ENCODE peak calls at places on chromosomes 7 and 10, in nine cellular contexts. D, Z, K, V, I, B, M, E and X are unnamed samples. For H3K36me3, the result is how much of the 10 kb centered on the place peaks cover.

GRCh38 chr7:6530626-6531491 is 20.4 kb downstream of the GRID2IP start:
- DNase-seq in D (no peak), Z (no peak), K (no peak), V (no peak), I (no peak), B (peak), M (peak), E (peak), X (no peak)

GRCh38 chr7:146956323-146956722 is 839.7 kb downstream of the CNTNAP2 start:
- DNase-seq in D (no peak), Z (no peak), K (no peak), V (no peak), I (no peak), B (no peak), M (no peak), E (no peak), X (no peak)

GRCh38 chr10:30422296-30422695 is 11.7 kb upstream of the MAP3K8 start:
- DNase-seq in D (no peak), Z (no peak), K (no peak), V (no peak), I (no peak), B (no peak), M (no peak), E (no peak), X (no peak)

GRCh38 chr10:83142074-83142563 is 997.2 kb upstream of the GHITM start:
- DNase-seq in D (no peak), Z (no peak), K (no peak), V (no peak), I (no peak), B (no peak), M (no peak), E (no peak), X (no peak)

GRCh38 chr10:80477813-80478212 is 23.7 kb downstream of the TSPAN14 start:
- DNase-seq in D (peak), Z (peak), K (peak), V (peak), I (no peak), B (no peak), M (no peak), E (no peak), X (no peak)

GRCh38 chr10:22854935-22855421 is 72.9 kb upstream of the ARMC3 start:
- DNase-seq in D (peak), Z (no peak), K (no peak), V (no peak), I (no peak), B (no peak), M (no peak), E (no peak), X (no peak)

GRCh38 chr7:93327006-93327633 is 95.0 kb downstream of the VPS50 start:
- DNase-seq in D (peak), Z (peak), K (peak), V (peak), I (no peak), B (no peak), M (no peak), E (no peak), X (no peak)

GRCh38 chr7:2523461-2523905 is 3.9 kb downstream of the LFNG start:
- DNase-seq in D (no peak), Z (no peak), K (no peak), V (no peak), I (no peak), B (no peak), M (no peak), E (peak), X (no peak)

GRCh38 chr10:24465899-24466615 is 257.1 kb downstream of the KIAA1217 start:
- DNase-seq in D (peak), Z (peak), K (peak), V (peak), I (no peak), B (peak), M (no peak), E (peak), X (no peak)

GRCh38 chr7:76069238-76069638 is 21.3 kb downstream of the MDH2 start:
- DNase-seq in D (peak), Z (peak), K (peak), V (peak), I (peak), B (no peak), M (peak), E (peak), X (peak)

GRCh38 chr7:33157311-33157710 is 27.9 kb downstream of the BBS9 start:
- DNase-seq in D (no peak), Z (peak), K (no peak), V (no peak), I (no peak), B (no peak), M (no peak), E (no peak), X (no peak)

GRCh38 chr10:53886325-53887300 is 914.4 kb downstream of the PCDH15 start:
- DNase-seq in D (no peak), Z (no peak), K (no peak), V (no peak), I (no peak), B (no peak), M (no peak), E (no peak), X (no peak)

GRCh38 chr7:116952640-116953371 is 495 bp upstream of the ST7 start:
- DNase-seq in D (peak), Z (peak), K (peak), V (no peak), I (no peak), B (no peak), M (peak), E (peak), X (peak)

DNA sequence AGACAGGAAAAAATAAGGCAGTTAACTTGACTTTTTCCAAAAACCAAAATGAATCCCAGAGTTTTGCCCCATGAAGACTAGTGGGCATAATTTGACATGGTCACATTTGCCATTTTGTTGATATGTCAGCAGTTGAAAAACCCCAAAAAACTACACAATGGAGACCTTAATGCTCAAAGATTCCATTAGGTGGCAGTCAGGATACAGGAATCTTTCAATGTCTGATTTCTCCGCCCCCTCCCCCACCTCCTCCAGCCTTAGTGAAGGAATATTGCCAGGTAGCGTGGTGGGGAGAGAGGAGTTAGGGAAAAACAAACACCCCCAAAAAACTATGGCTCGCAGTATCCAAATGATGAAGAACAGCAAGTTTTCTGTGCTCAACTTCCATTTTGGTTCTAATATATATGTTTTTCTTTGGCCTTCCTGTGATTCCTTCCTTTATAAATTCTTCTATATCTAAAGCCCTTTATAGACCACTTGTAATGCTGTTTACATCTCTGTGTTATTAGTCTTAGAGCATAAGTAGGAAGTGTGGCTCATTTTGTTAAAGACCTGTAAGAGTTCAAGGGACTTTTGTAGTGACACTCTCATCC is 6.7 kb upstream of the SMNDC1 start:
- DNase-seq in D (peak), Z (peak), K (peak), V (no peak), I (peak), B (no peak), M (peak), E (peak), X (no peak)
- H3K4me3 ChIP-seq in D (no peak), Z (no peak), K (no peak), V (no peak), I (no peak), B (no peak), M (no peak), E (no peak), X (no peak)

GRCh38 chr7:98955992-98956391 is 77.7 kb downstream of the TRRAP start:
- DNase-seq in D (no peak), Z (no peak), K (no peak), V (no peak), I (no peak), B (no peak), M (no peak), E (no peak), X (no peak)
- H3K36me3 ChIP-seq in D (half or more), Z (half or more), K (half or more), V (under half), I (under half), B (half or more), M (half or more), E (under half), X (half or more)

GRCh38 chr7:141441837-141442627 is 109.2 kb upstream of the AGK start:
- DNase-seq in D (no peak), Z (no peak), K (no peak), V (no peak), I (no peak), B (no peak), M (no peak), E (no peak), X (no peak)
- H3K4me3 ChIP-seq in D (no peak), Z (no peak), K (no peak), V (no peak), I (no peak), B (no peak), M (no peak), E (no peak), X (no peak)

DNA sequence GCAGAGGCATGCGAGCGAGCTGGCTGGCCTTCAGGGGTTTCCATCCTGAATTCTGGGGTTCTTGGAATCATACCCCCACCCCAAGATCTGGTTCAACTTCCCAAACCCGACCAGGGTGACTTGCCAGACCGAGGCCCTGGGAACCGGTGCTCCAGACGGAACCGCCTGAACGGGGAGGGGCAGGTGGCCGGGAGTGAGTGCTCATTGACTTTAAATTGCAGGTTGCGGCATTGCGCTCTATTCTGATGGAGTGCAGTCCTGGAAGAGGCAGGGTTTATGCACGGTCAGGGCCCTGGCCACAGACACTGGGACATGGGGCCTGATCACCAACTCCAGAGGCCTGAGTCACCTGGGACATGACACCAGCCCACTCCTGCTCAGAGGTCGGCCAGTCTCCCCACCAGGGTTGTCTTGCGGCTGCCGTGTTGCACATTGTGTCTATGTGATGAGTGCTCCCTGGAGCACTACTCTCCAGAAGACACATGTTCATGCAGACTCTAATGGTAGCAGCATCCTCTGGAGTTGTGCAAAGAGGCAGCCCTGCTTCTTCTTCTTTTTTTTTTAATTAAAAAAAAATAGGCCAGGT is 5.8 kb upstream of the DDIT4 start:
- DNase-seq in D (no peak), Z (no peak), K (no peak), V (no peak), I (no peak), B (no peak), M (no peak), E (no peak), X (no peak)
- H3K36me3 ChIP-seq in D (under half), Z (under half), K (under half), V (under half), I (under half), B (under half), M (under half), E (under half), X (under half)

GRCh38 chr7:130914589-130915294 is 180.7 kb upstream of the KLF14 start:
- DNase-seq in D (no peak), Z (no peak), K (no peak), V (no peak), I (no peak), B (no peak), M (no peak), E (no peak), X (no peak)
- H3K4me3 ChIP-seq in D (no peak), Z (no peak), K (no peak), V (no peak), I (no peak), B (no peak), M (no peak), E (no peak), X (no peak)

GRCh38 chr7:158687406-158687805 is 17.2 kb downstream of the NCAPG2 start:
- DNase-seq in D (no peak), Z (no peak), K (no peak), V (no peak), I (no peak), B (no peak), M (no peak), E (no peak), X (no peak)
- H3K36me3 ChIP-seq in D (under half), Z (half or more), K (under half), V (under half), I (under half), B (under half), M (half or more), E (under half), X (under half)

DNA sequence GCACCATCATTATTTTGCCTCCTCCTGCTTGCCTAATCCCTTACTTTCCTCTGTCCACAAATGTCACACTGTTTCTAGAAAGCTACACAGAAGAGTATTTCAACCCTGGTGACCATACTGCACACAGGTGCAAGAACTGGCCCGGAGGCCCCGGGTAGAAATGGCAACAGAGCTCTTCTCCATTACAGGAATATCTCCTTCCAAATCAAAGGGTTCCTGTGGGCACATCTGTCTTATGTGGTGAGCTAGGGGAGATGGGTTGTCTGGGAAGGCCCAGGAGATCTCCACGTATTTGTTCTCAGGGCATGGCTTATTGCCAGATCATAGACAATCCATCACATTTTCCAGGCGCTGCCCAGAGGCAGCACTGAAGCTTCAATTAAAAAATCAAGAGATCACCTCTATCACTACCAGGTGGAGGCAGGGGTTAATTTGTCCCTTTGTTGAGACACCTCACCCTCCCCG is 5.3 kb upstream of the HOXA11 start:
- DNase-seq in D (no peak), Z (no peak), K (no peak), V (no peak), I (no peak), B (no peak), M (peak), E (no peak), X (no peak)
- H3K4me3 ChIP-seq in D (no peak), Z (no peak), K (no peak), V (no peak), I (no peak), B (no peak), M (no peak), E (no peak), X (no peak)

DNA sequence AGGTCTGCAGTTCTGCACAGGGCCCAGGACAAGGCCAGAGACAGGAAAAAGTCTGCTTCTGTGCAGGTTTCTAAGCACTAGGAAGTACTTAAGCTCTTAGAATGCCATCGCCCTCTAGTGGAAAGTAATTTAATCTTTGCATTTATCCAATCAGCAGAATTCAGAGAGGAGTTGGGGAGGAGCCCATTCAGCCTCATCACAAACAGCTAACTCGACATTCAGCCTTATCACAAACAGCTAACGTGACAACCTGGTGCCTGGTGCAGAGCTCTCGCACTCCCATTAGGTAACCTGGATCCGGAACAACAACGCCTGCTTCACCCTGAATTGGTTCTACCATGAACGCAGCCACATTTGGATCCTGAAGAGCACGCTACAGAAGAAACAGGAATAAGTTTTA is 15.2 kb downstream of the OAT start:
- DNase-seq in D (peak), Z (peak), K (peak), V (peak), I (no peak), B (no peak), M (peak), E (peak), X (no peak)
- H3K36me3 ChIP-seq in D (half or more), Z (half or more), K (half or more), V (under half), I (under half), B (under half), M (half or more), E (under half), X (half or more)

DNA sequence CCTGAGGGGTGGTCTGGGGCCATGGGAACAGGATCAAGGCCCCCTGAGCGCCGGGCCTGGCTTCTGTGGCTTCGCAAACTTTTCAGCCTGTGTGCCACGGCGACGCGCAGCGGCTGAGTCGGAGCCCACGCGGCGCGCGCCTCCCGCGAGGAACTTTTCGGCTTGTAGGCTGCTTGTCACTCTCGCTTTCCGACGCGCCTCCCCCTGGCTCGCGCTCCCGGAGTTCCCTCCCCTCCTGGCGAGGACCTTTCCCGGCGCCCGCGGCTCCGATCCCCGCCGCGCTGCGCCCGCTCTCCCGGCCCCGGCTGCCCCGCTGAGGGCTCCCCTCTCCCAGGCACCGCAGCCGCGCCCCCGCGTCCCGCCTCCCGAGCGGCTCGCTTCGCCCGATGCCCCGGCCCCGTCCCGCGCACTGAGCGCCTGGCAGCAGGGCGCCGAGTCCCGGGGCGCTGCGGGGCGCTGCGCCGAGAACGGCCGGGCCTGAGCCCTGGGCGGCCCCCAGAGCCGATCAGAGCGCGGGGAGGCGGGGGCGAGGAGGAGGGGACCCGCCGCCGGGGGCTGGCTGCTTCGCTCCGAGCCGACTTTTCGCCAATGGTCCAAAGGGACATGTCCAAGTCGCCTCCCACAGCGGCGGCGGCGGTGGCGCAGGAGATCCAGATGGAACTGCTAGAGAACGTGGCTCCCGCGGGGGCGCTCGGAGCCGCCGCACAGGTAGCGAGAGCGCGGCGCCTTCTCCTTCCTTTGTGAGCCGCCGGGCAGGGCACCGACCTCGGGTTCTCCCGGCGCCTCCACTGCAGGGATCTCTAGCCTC is at the start of gene CACNB2:
- DNase-seq in D (no peak), Z (no peak), K (no peak), V (no peak), I (peak), B (no peak), M (peak), E (peak), X (peak)
- H3K4me3 ChIP-seq in D (peak), Z (peak), K (peak), V (peak), I (peak), B (no peak), M (peak), E (peak), X (peak)

DNA sequence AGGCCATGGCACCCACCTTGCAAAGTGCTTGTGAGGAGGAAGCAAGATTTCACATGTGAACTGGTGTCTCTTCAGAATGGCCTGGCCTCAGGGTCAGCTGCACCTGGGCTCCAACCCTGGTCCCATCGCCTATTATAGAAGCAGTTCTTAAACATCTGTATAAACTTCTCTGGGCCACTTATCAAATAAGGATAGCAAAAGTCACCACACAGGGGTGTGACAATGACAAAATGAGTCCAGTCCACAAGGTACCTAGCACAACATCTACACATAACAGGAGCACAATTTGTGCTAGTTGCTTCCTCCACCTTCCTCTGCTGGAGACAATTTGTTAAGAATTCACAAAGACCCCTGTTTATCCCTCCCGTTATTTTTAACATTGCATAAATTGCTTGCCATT is 340.6 kb upstream of the ZMIZ1 start:
- DNase-seq in D (no peak), Z (no peak), K (no peak), V (no peak), I (no peak), B (no peak), M (no peak), E (no peak), X (no peak)
- H3K36me3 ChIP-seq in D (under half), Z (under half), K (under half), V (under half), I (under half), B (under half), M (under half), E (under half), X (under half)